ENCODE peak calls at places on chromosomes 3 and 15, in six cellular contexts. V, K, S, Y, A and T are unnamed samples.

GRCh38 chr3:68256635-68257034 is 602.2 kb upstream of the SUCLG2 start:
- DNase-seq in V (peak; percentile 48), K (no peak), A (no peak), S (no peak), Y (no peak), T (no peak)

GRCh38 chr3:184894051-184894450 is 82.1 kb downstream of the VPS8 start:
- DNase-seq in A (no peak), Y (no peak), K (no peak), S (no peak), V (no peak), T (no peak)

GRCh38 chr3:21785765-21786453 is 34.9 kb upstream of the ZNF385D start:
- DNase-seq in V (no peak), K (no peak), Y (no peak), A (no peak), S (peak; percentile 18), T (no peak)

GRCh38 chr3:13607821-13608620 is 59.1 kb downstream of the FBLN2 start:
- DNase-seq in Y (no peak), A (no peak), K (no peak), S (no peak), V (no peak), T (no peak)

GRCh38 chr3:79203144-79203519 is 564.7 kb downstream of the ROBO1 start:
- DNase-seq in A (no peak), S (no peak), K (peak; percentile 39), Y (peak; percentile 27), V (no peak), T (no peak)

GRCh38 chr3:195099976-195100755 is 170.8 kb downstream of the XXYLT1 start:
- DNase-seq in S (no peak), V (no peak), Y (no peak), A (no peak), K (no peak), T (peak; percentile 52)

GRCh38 chr3:127137757-127138536 is 55.0 kb upstream of the PRR23E start:
- DNase-seq in V (no peak), K (no peak), S (no peak), Y (no peak), A (no peak), T (no peak)

GRCh38 chr3:14791343-14791945 is 27.3 kb upstream of the FGD5 start:
- DNase-seq in S (peak; percentile 71), V (peak; percentile 86), A (peak; percentile 76), Y (peak; percentile 3), K (peak; percentile 20), T (no peak)

GRCh38 chr3:194285859-194286197 is 65.3 kb downstream of the CPN2 start:
- DNase-seq in A (no peak), V (peak; percentile 57), K (peak; percentile 56), S (no peak), Y (no peak), T (no peak)

GRCh38 chr3:60752800-60753199 is 498.5 kb downstream of the FHIT start:
- DNase-seq in S (no peak), V (no peak), A (no peak), Y (peak; percentile 26), K (peak; percentile 34), T (no peak)

GRCh38 chr15:88331291-88331690 is 74.8 kb upstream of the NTRK3 start:
- DNase-seq in K (peak; percentile 31), S (peak; percentile 6), Y (no peak), A (peak; percentile 19), V (peak; percentile 90), T (no peak)

GRCh38 chr3:71129611-71130515 is 453.7 kb downstream of the FOXP1 start:
- DNase-seq in Y (peak; percentile 49), S (peak; percentile 87), K (peak; percentile 57), A (no peak), V (no peak), T (no peak)

GRCh38 chr3:23884481-23884880 is 32.3 kb downstream of the NKIRAS1 start:
- DNase-seq in Y (no peak), S (no peak), A (no peak), K (no peak), V (no peak), T (no peak)

GRCh38 chr3:116929534-116930222 is 220.1 kb downstream of the TUSC7 start:
- DNase-seq in K (no peak), S (peak; percentile 76), A (no peak), V (no peak), Y (no peak), T (no peak)

GRCh38 chr3:29694783-29695182 is 413.9 kb downstream of the RBMS3 start:
- DNase-seq in K (peak; percentile 99), V (no peak), Y (peak; percentile 98), S (peak; percentile 88), A (no peak), T (no peak)

GRCh38 chr3:131033480-131034080 is 6.9 kb downstream of the NEK11 start:
- DNase-seq in A (peak; percentile 45), K (peak; percentile 27), V (peak; percentile 35), S (peak; percentile 75), Y (no peak), T (no peak)

GRCh38 chr3:45635475-45636256 is 41.1 kb downstream of the LIMD1 start:
- DNase-seq in K (peak; percentile 82), Y (peak; percentile 80), A (no peak), S (no peak), V (peak; percentile 23), T (no peak)

GRCh38 chr3:29465836-29466235 is 185.0 kb downstream of the RBMS3 start:
- DNase-seq in V (no peak), A (no peak), S (no peak), Y (peak; percentile 70), K (peak; percentile 78), T (no peak)

GRCh38 chr3:23594897-23595670 is 210.7 kb upstream of the UBE2E1 start:
- DNase-seq in V (peak; percentile 35), K (no peak), A (no peak), S (no peak), Y (no peak), T (no peak)

GRCh38 chr3:21509706-21510105 is 241.3 kb downstream of the ZNF385D start:
- DNase-seq in S (no peak), A (no peak), K (no peak), Y (no peak), V (no peak), T (no peak)

GRCh38 chr15:56032366-56032765 is 39.0 kb upstream of the NEDD4 start:
- DNase-seq in K (no peak), Y (no peak), S (no peak), V (no peak), A (no peak), T (no peak)

GRCh38 chr15:100902436-100903190 is 16.5 kb upstream of the LRRK1 start:
- DNase-seq in S (peak; percentile 90), A (peak; percentile 82), K (peak; percentile 78), V (no peak), Y (peak; percentile 66), T (peak; percentile 93)

GRCh38 chr3:153927107-153927506 is 194.1 kb upstream of the ARHGEF26 start:
- DNase-seq in Y (peak; percentile 79), A (no peak), V (no peak), S (peak; percentile 50), K (peak; percentile 82), T (no peak)

GRCh38 chr15:76335129-76335850 is 1.3 kb upstream of the ISL2 start:
- DNase-seq in S (no peak), V (peak; percentile 66), Y (no peak), A (no peak), K (no peak), T (no peak)

GRCh38 chr15:76334438-76335004 is 2.1 kb upstream of the ISL2 start:
- DNase-seq in V (no peak), K (no peak), S (no peak), A (no peak), Y (no peak), T (no peak)

GRCh38 chr15:76333309-76333708 is 3.3 kb upstream of the ISL2 start:
- DNase-seq in K (no peak), V (no peak), Y (no peak), S (no peak), A (no peak), T (no peak)

GRCh38 chr15:76332796-76333195 is 3.8 kb upstream of the ISL2 start:
- DNase-seq in V (no peak), K (no peak), Y (no peak), A (no peak), S (no peak), T (no peak)

DNA sequence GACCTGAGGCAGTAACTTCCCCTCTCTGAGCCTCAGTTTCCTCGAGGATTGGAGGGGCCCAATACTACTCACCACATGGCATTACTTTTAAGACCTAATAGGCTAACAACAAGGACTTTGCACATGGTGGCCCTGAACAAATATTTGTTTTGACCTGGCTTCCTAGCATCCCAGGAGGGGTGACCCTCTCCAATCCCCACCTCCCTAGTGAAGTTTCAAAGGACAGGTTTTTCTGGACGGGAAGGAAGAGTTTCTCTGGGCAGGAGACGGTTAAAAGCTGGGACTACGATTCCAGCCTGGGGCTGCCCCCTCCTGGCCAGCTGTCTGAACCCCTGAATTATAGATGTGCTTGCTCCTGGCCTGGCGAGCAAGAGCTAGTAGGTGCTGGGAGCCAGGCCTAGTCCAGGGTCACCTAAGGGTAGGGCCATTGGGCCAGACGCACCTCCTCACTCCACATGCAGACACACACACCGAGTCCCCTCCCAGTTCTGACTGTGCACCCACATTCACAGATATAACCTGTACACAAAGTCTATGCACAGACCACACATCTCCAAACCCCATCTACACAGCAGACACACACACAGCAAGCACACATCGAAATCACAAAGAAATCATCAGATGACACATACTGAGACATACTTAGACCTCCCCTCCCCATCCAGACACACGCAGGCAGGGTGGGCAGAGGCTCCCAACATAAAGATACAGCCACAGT is 2.7 kb upstream of the ISL2 start:
- DNase-seq in V (peak; percentile 60), Y (no peak), K (no peak), S (no peak), A (no peak), T (no peak)
- TF ChIP-seq CTCF in V (peak; percentile 53), Y (no peak), K (peak; percentile 10), S (no peak), A (no peak), T (no peak)

GRCh38 chr3:58955308-58955707 is 94.5 kb downstream of the CFAP20DC start:
- DNase-seq in V (peak; percentile 32), A (no peak), S (no peak), Y (no peak), K (no peak), T (no peak)
- H3K9ac ChIP-seq in V (no peak overlapping the region), A (no peak overlapping the region), S (no peak overlapping the region), Y (no peak overlapping the region), K (no peak overlapping the region), T (no peak overlapping the region)

DNA sequence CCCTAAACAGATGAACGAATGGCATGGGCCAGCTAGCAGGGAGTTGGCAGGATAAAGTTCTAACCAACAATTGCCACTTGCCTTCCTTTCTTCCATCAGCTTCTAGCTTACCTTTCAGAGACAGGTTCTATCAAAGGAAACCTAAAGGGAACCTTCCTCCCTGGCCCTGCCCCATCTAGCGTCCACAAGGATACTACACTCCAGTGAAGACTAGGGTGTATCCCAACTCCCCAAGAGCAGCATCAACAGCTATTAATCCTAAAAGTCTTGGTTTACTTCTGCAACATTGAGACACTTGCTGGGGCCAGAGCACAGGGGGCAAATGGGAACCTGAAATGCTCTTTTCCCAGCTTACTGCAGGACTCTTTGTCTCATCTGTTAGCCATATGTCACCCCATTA is 37.0 kb upstream of the TMC3 start:
- DNase-seq in S (no peak), A (no peak), V (peak; percentile 20), K (no peak), Y (no peak), T (no peak)
- TF ChIP-seq CTCF in S (no peak), A (no peak), V (peak; percentile 33), K (no peak), Y (no peak), T (no peak)

DNA sequence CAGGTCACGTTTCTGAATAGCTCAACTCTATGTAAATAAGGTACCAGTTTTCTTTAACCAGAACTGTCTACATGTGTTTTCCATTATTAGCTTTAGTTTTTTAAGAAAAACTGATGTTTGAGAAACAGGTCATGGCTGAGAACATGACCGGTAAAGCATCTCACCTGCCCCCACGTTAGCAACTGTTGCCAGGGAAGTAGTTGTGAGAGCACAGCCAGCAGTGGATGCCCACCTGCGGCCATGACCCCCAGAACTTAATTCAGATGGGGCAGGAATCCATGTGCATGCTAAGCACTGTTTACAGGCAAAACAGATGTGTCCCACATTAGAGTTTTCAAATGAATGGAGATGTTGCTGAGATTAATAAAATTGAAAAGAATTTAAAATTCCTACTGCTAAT is 67.8 kb downstream of the VGLL4 start:
- DNase-seq in K (no peak), S (no peak), A (no peak), Y (no peak), V (no peak), T (no peak)
- H3K9ac ChIP-seq in K (no peak overlapping the region), S (no peak overlapping the region), A (no peak overlapping the region), Y (no peak overlapping the region), V (no peak overlapping the region), T (no peak overlapping the region)